ENCODE peak calls at places on chromosomes 13 and 19, in ten cellular contexts. U is MM.1S, G is WERI-Rb-1, K is pancreas, H is right cardiac atrium, Z is endothelial cell of umbilical vein, C is adrenal gland, S is tibial artery, A is epithelial cell of prostate, L is right atrium auricular region. F is an unnamed sample.

GRCh38 chr19:55076321-55076720 is 652 bp downstream of the EPS8L1 start:
- DNase-seq in U (no peak), G (no peak), K (peak; percentile 54), H (no peak), Z (no peak), C (no peak), S (no peak), A (no peak), L (no peak), F (no peak)

GRCh38 chr19:21233691-21234090 is 91.9 kb downstream of the ZNF431 start:
- DNase-seq in U (no peak), G (no peak), K (no peak), H (no peak), Z (no peak), C (no peak), S (no peak), A (peak; percentile 20), L (no peak), F (no peak)

GRCh38 chr19:35136977-35137702 is 1.5 kb upstream of the FXYD1 start:
- DNase-seq in U (no peak), G (no peak), K (no peak), H (no peak), Z (no peak), C (no peak), S (no peak), A (no peak), L (no peak), F (no peak)

GRCh38 chr19:43738780-43739211 is 16.0 kb downstream of the SMG9 start:
- DNase-seq in U (no peak), G (no peak), K (no peak), H (no peak), Z (no peak), C (no peak), S (no peak), A (no peak), L (no peak), F (no peak)

GRCh38 chr13:93235258-93236015 is 8.8 kb downstream of the GPC6 start:
- DNase-seq in U (no peak), G (peak; percentile 64), K (no peak), H (no peak), Z (no peak), C (no peak), S (peak; percentile 66), A (no peak), L (no peak), F (no peak)

GRCh38 chr13:20353973-20354372 is 121.9 kb upstream of the GJB6 start:
- DNase-seq in U (no peak), G (no peak), K (no peak), H (no peak), Z (no peak), C (no peak), S (no peak), A (no peak), L (no peak), F (no peak)

GRCh38 chr19:19588546-19588945 is 29.9 kb downstream of the PBX4 start:
- DNase-seq in U (no peak), G (no peak), K (no peak), H (no peak), Z (no peak), C (no peak), S (no peak), A (no peak), L (no peak), F (no peak)

GRCh38 chr13:26051231-26052135 is at the start of gene SHISA2:
- DNase-seq in U (peak; percentile 56), G (peak; percentile 87), K (peak; percentile 70), H (peak; percentile 55), Z (peak; percentile 69), C (no peak), S (no peak), A (no peak), L (no peak), F (peak; percentile 58)

GRCh38 chr19:3785464-3785937 is 680 bp downstream of the MATK start:
- DNase-seq in U (no peak), G (no peak), K (no peak), H (no peak), Z (no peak), C (no peak), S (no peak), A (no peak), L (no peak), F (no peak)

GRCh38 chr13:42992585-42993122 is 613 bp upstream of the EPSTI1 start:
- DNase-seq in U (peak; percentile 48), G (no peak), K (no peak), H (no peak), Z (no peak), C (no peak), S (no peak), A (no peak), L (no peak), F (no peak)

GRCh38 chr13:111632906-111633305 is 312.5 kb downstream of the TEX29 start:
- DNase-seq in U (no peak), G (no peak), K (no peak), H (no peak), Z (no peak), C (no peak), S (no peak), A (no peak), L (no peak), F (no peak)

GRCh38 chr13:28355822-28356371 is 139.0 kb downstream of the FLT1 start:
- DNase-seq in U (no peak), G (no peak), K (no peak), H (no peak), Z (peak; percentile 93), C (no peak), S (no peak), A (no peak), L (no peak), F (no peak)

GRCh38 chr13:66296875-66297274 is 933.3 kb downstream of the PCDH9 start:
- DNase-seq in U (no peak), G (no peak), K (no peak), H (no peak), Z (no peak), C (no peak), S (no peak), A (no peak), L (no peak), F (no peak)

GRCh38 chr19:52923782-52924593 is 760 bp upstream of the ZNF888 start:
- DNase-seq in U (no peak), G (peak; percentile 77), K (peak; percentile 68), H (peak; percentile 63), Z (peak; percentile 6), C (peak; percentile 57), S (peak; percentile 81), A (no peak), L (peak; percentile 72), F (no peak)

GRCh38 chr19:42594617-42595489 is at the start of gene CEACAM8:
- DNase-seq in U (no peak), G (no peak), K (no peak), H (no peak), Z (no peak), C (no peak), S (no peak), A (no peak), L (no peak), F (no peak)

GRCh38 chr19:33248954-33249613 is 23.4 kb upstream of the SLC7A10 start:
- DNase-seq in U (no peak), G (no peak), K (peak; percentile 65), H (no peak), Z (no peak), C (no peak), S (no peak), A (no peak), L (no peak), F (peak; percentile 20)
- H3K27ac ChIP-seq in U (no peak overlapping the region), G (no peak overlapping the region), K (no peak overlapping the region), H (no peak overlapping the region), Z (no peak overlapping the region), C (no peak overlapping the region), S (no peak overlapping the region), A (no peak overlapping the region), L (no peak overlapping the region), F (no peak overlapping the region)

GRCh38 chr19:40341601-40342482 is 6.4 kb downstream of the C19orf47 start:
- DNase-seq in U (no peak), G (no peak), K (no peak), H (peak; percentile 76), Z (no peak), C (peak; percentile 53), S (peak; percentile 87), A (no peak), L (peak; percentile 77), F (no peak)
- H3K27ac ChIP-seq in U (no peak overlapping the region), G (no peak overlapping the region), K (no peak overlapping the region), H (peak overlapping the region; percentile 97), Z (no peak overlapping the region), C (peak overlapping the region; percentile 91), S (peak overlapping the region; percentile 90), A (peak overlapping the region; percentile 74), L (peak overlapping the region; percentile 84), F (peak overlapping the region; percentile 54)

GRCh38 chr13:110376120-110376519 is 69.0 kb downstream of the COL4A2 start:
- DNase-seq in U (no peak), G (no peak), K (no peak), H (no peak), Z (peak; percentile 29), C (no peak), S (no peak), A (no peak), L (no peak), F (no peak)

GRCh38 chr13:110373617-110374016 is 66.5 kb downstream of the COL4A2 start:
- DNase-seq in U (no peak), G (peak; percentile 2), K (no peak), H (no peak), Z (no peak), C (no peak), S (no peak), A (no peak), L (no peak), F (no peak)

GRCh38 chr13:110372676-110373075 is 65.6 kb downstream of the COL4A2 start:
- DNase-seq in U (no peak), G (no peak), K (no peak), H (no peak), Z (peak; percentile 52), C (no peak), S (no peak), A (no peak), L (no peak), F (no peak)

GRCh38 chr13:110377178-110378175 is 70.4 kb downstream of the COL4A2 start:
- DNase-seq in U (no peak), G (no peak), K (no peak), H (no peak), Z (no peak), C (no peak), S (no peak), A (no peak), L (no peak), F (no peak)

GRCh38 chr13:110374644-110375370 is 67.7 kb downstream of the COL4A2 start:
- DNase-seq in U (no peak), G (no peak), K (no peak), H (no peak), Z (no peak), C (no peak), S (no peak), A (no peak), L (no peak), F (no peak)
- H3K27ac ChIP-seq in U (no peak overlapping the region), G (no peak overlapping the region), K (no peak overlapping the region), H (no peak overlapping the region), Z (no peak overlapping the region), C (peak overlapping the region; percentile 6), S (peak overlapping the region; percentile 67), A (no peak overlapping the region), L (peak overlapping the region; percentile 66), F (no peak overlapping the region)

DNA sequence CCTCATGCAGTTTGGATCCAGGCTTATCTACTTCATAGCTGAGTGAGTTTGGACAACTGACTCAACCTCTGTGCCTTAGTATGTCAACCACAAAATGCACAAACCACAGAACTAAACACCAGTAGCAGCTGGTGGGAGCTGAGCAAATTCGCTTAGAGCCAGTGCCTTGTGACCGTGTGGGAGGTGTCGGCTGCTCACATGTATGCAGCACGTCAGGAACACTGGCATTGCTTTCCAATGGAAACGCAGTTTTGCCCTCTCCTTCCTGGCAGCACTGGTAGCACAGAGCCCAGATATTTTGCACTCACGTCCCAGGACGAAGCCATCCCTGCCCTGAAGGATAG is 8.3 kb upstream of the NTN5 start:
- DNase-seq in U (no peak), G (no peak), K (no peak), H (no peak), Z (no peak), C (no peak), S (no peak), A (no peak), L (no peak), F (no peak)
- H3K27ac ChIP-seq in U (no peak overlapping the region), G (no peak overlapping the region), K (no peak overlapping the region), H (no peak overlapping the region), Z (no peak overlapping the region), C (no peak overlapping the region), S (no peak overlapping the region), A (no peak overlapping the region), L (no peak overlapping the region), F (no peak overlapping the region)

F was measured in RWPE1.